ENCODE peak calls at places on chromosomes 13 and 19, in six cellular contexts. W, U, D, G, V and E are unnamed samples.
A peak's percentile ranks its signal among the peaks of the same experiment; 100 is the strongest.

GRCh38 chr13:110249326-110249725 is 57.6 kb downstream of the COL4A1 start:
- DNase-seq in W (no peak), U (no peak), D (no peak), G (no peak), V (no peak), E (no peak)

GRCh38 chr13:68697551-68697950 is 1410.1 kb upstream of the ATXN8OS start:
- DNase-seq in W (no peak), U (no peak), D (no peak), G (no peak), V (no peak), E (no peak)

GRCh38 chr19:50326101-50326664 is 3.0 kb downstream of the KCNC3 start:
- DNase-seq in W (no peak), U (no peak), D (no peak), G (no peak), V (no peak), E (no peak)

GRCh38 chr19:37991841-37992248 is 84.8 kb downstream of the SIPA1L3 start:
- DNase-seq in W (no peak), U (no peak), D (no peak), G (no peak), V (no peak), E (no peak)

GRCh38 chr13:90533866-90534265 is 813.6 kb upstream of the MIR17HG start:
- DNase-seq in W (no peak), U (no peak), D (peak; percentile 74), G (no peak), V (no peak), E (no peak)

GRCh38 chr13:30808600-30808999 is 73.3 kb downstream of the ALOX5AP start:
- DNase-seq in W (no peak), U (no peak), D (peak; percentile 10), G (no peak), V (no peak), E (no peak)

GRCh38 chr19:32691291-32691951 is at the start of gene NUDT19:
- DNase-seq in W (peak; percentile 80), U (peak; percentile 50), D (peak; percentile 95), G (peak; percentile 89), V (peak; percentile 74), E (peak; percentile 13)

GRCh38 chr19:50695251-50696064 is 24.1 kb downstream of the SHANK1 start:
- DNase-seq in W (no peak), U (no peak), D (no peak), G (no peak), V (no peak), E (no peak)

GRCh38 chr19:7337380-7338194 is 11.2 kb upstream of the ARHGEF18 start:
- DNase-seq in W (peak; percentile 40), U (peak; percentile 6), D (peak; percentile 33), G (peak; percentile 97), V (no peak), E (no peak)

GRCh38 chr13:26132756-26133155 is 80.9 kb upstream of the SHISA2 start:
- DNase-seq in W (peak; percentile 37), U (no peak), D (peak; percentile 15), G (no peak), V (no peak), E (no peak)

GRCh38 chr13:44759222-44759721 is 183.1 kb upstream of the TSC22D1 start:
- DNase-seq in W (no peak), U (no peak), D (peak; percentile 49), G (no peak), V (no peak), E (no peak)

GRCh38 chr19:17289489-17289888 is 7.8 kb downstream of the ANKLE1 start:
- DNase-seq in W (no peak), U (no peak), D (peak; percentile 49), G (peak; percentile 64), V (peak; percentile 18), E (peak; percentile 76)

GRCh38 chr13:98202026-98202425 is 25.0 kb upstream of the RNF113B start:
- DNase-seq in W (no peak), U (no peak), D (no peak), G (no peak), V (no peak), E (no peak)

GRCh38 chr13:70237131-70237530 is 128.9 kb upstream of the KLHL1 start:
- DNase-seq in W (no peak), U (no peak), D (no peak), G (no peak), V (no peak), E (no peak)

GRCh38 chr19:44890366-44891015 is 563 bp upstream of the TOMM40 start:
- DNase-seq in W (peak; percentile 100), U (peak; percentile 100), D (peak; percentile 100), G (peak; percentile 100), V (peak; percentile 100), E (peak; percentile 99)